ENCODE peak calls at places on chromosomes 6 and 20, in six cellular contexts. L, I, Y, B, F and S are unnamed samples. For H3K27me3 and H3K36me3, the result is how much of the 10 kb centered on the place peaks cover.

GRCh38 chr6:89995296-89995695 is 101.0 kb downstream of the GJA10 start:
- DNase-seq in L (no peak), I (no peak), Y (no peak), B (no peak), F (no peak), S (no peak)

GRCh38 chr20:16415079-16415478 is 158.2 kb downstream of the KIF16B start:
- DNase-seq in L (no peak), I (no peak), Y (no peak), B (peak), F (no peak), S (peak)

GRCh38 chr6:148667395-148667794 is 79.4 kb upstream of the UST start:
- DNase-seq in L (no peak), I (no peak), Y (no peak), B (no peak), F (no peak), S (no peak)

GRCh38 chr6:48630511-48630910 is 519.5 kb upstream of the PTCHD4 start:
- DNase-seq in L (no peak), I (no peak), Y (no peak), B (no peak), F (no peak), S (peak)

GRCh38 chr6:81743649-81744048 is 8.8 kb downstream of the TENT5A start:
- DNase-seq in L (no peak), I (no peak), Y (no peak), B (no peak), F (no peak), S (no peak)

GRCh38 chr6:158708239-158708638 is 58.4 kb downstream of the SYTL3 start:
- DNase-seq in L (peak), I (peak), Y (peak), B (no peak), F (no peak), S (no peak)

GRCh38 chr6:154521412-154521811 is 10.9 kb upstream of the CNKSR3 start:
- DNase-seq in L (no peak), I (no peak), Y (no peak), B (no peak), F (no peak), S (no peak)

GRCh38 chr6:52227495-52227894 is 16.8 kb downstream of the IL17F start:
- DNase-seq in L (no peak), I (no peak), Y (no peak), B (no peak), F (no peak), S (no peak)

GRCh38 chr20:62791301-62792181 is 4.7 kb upstream of the MRGBP start:
- DNase-seq in L (peak), I (peak), Y (peak), B (peak), F (no peak), S (peak)

GRCh38 chr20:5945963-5946362 is 4.4 kb downstream of the TRMT6 start:
- DNase-seq in L (no peak), I (no peak), Y (peak), B (peak), F (no peak), S (peak)

GRCh38 chr6:30763618-30764489 is 19.5 kb upstream of the IER3 start:
- DNase-seq in L (peak), I (no peak), Y (peak), B (no peak), F (no peak), S (no peak)

GRCh38 chr6:43968110-43968965 is 158.9 kb downstream of the MRPL14 start:
- DNase-seq in L (no peak), I (no peak), Y (no peak), B (no peak), F (no peak), S (no peak)

GRCh38 chr6:53627391-53628218 is 38.0 kb downstream of the KLHL31 start:
- DNase-seq in L (no peak), I (no peak), Y (no peak), B (no peak), F (no peak), S (peak)

GRCh38 chr6:90008908-90009501 is 114.7 kb downstream of the GJA10 start:
- DNase-seq in L (no peak), I (no peak), Y (peak), B (peak), F (peak), S (peak)

GRCh38 chr20:39146394-39146793 is 184.2 kb downstream of the DHX35 start:
- DNase-seq in L (no peak), I (no peak), Y (no peak), B (no peak), F (no peak), S (no peak)

GRCh38 chr20:45985573-45985972 is 13.6 kb upstream of the ZNF335 start:
- DNase-seq in L (no peak), I (no peak), Y (no peak), B (no peak), F (no peak), S (no peak)

GRCh38 chr6:1983850-1984249 is 261.6 kb downstream of the GMDS start:
- DNase-seq in L (no peak), I (no peak), Y (no peak), B (no peak), F (no peak), S (no peak)
- H3K27me3 ChIP-seq in L (under half), I (under half), Y (under half), B (under half), F (under half), S (under half)

GRCh38 chr6:1634081-1634480 is 24.4 kb downstream of the FOXC1 start:
- DNase-seq in L (no peak), I (no peak), Y (no peak), B (no peak), F (no peak), S (no peak)
- TF ChIP-seq CTCF in L (no peak), I (no peak), Y (no peak), B (no peak), F (no peak), S (no peak)

DNA sequence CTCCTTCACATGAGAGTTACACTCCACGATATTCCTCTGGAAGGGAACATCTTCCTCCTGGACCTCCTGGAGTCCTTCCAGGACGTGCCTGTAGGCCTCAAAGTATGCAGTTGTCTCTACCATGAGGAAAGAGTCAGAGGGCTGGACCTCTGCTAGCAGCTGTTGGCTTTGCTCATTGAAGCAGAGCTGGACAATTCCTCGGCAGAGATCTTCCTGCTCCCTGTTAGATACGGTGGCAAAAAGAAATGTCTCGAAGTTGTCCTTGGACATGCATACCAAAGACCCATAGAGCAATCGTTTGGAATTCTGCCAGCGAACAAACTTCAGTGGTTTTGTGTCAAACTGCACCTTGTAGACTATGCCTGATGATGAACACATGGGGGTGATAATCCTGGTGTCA is 7.7 kb downstream of the ZNFX1 start:
- DNase-seq in L (no peak), I (no peak), Y (no peak), B (no peak), F (no peak), S (no peak)
- H3K36me3 ChIP-seq in L (under half), I (half or more), Y (under half), B (half or more), F (half or more), S (under half)

GRCh38 chr6:24632573-24632972 is 13.4 kb downstream of the KIAA0319 start:
- DNase-seq in L (no peak), I (no peak), Y (no peak), B (no peak), F (no peak), S (no peak)
- H3K27me3 ChIP-seq in L (under half), I (under half), Y (under half), B (under half), F (under half), S (under half)

DNA sequence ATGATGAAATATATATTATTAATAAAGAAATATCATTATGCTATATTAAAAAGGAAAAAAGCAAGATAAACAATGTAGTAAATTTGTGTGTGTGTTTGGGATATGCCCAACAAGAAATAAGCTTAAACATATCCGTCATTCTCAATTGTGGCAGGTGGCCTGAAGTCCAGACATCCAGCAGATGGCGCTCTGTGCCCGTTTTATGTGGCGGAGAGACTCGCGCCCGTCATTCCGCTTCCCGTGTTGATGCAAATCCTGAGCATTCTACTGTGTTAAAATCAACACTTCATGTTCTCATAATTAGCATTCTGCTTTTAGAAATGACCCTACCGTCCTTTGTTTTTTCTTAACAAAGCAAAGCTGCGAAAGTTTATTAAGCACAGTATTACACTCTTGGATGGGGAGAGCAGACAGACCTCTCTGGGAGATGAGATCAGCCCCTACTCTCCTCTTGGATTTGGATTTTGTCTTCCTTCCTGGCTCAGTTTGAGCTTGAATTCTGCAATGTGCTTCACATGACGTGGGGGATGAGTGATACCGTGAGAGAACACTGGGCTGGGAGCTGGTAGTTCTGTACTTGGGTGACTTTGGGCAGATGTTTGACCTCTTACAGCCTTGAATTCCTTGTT is 125.8 kb downstream of the MCHR2 start:
- DNase-seq in L (peak), I (peak), Y (peak), B (peak), F (no peak), S (peak)
- TF ChIP-seq CTCF in L (peak), I (peak), Y (peak), B (peak), F (peak), S (peak)

GRCh38 chr6:7899046-7899888 is 11.3 kb downstream of the TXNDC5 start:
- DNase-seq in L (peak), I (no peak), Y (peak), B (peak), F (no peak), S (no peak)
- H3K36me3 ChIP-seq in L (under half), I (half or more), Y (half or more), B (half or more), F (half or more), S (under half)

GRCh38 chr20:61134286-61135035 is 117.6 kb upstream of the CDH4 start:
- DNase-seq in L (no peak), I (no peak), Y (no peak), B (no peak), F (no peak), S (no peak)

GRCh38 chr20:61135266-61135665 is 116.8 kb upstream of the CDH4 start:
- DNase-seq in L (no peak), I (no peak), Y (no peak), B (no peak), F (no peak), S (no peak)

GRCh38 chr20:61130156-61130555 is 121.9 kb upstream of the CDH4 start:
- DNase-seq in L (no peak), I (no peak), Y (no peak), B (no peak), F (no peak), S (no peak)

GRCh38 chr20:61128701-61129655 is 123.1 kb upstream of the CDH4 start:
- DNase-seq in L (no peak), I (no peak), Y (no peak), B (no peak), F (no peak), S (no peak)

DNA sequence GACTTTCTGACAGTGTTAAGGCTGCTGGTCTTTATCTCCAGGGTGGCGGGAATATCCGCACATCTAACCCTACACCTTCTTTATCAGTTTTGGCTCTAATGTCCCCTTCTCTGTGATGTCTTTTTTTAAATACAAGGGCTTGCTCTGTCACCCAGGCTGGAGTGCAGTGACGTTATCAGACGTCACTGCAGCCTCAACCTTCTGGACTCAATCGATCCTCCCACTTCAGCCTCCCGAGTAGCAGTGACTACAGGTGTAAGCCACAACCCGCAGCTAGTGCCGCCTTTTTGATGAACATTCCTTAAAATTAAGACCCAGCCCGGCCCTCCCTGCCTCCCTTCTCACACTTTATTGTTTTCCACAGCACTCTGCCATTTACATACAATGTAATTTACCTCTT is 120.1 kb upstream of the CDH4 start:
- DNase-seq in L (no peak), I (no peak), Y (no peak), B (no peak), F (no peak), S (no peak)
- H3K27me3 ChIP-seq in L (under half), I (half or more), Y (under half), B (under half), F (under half), S (under half)

DNA sequence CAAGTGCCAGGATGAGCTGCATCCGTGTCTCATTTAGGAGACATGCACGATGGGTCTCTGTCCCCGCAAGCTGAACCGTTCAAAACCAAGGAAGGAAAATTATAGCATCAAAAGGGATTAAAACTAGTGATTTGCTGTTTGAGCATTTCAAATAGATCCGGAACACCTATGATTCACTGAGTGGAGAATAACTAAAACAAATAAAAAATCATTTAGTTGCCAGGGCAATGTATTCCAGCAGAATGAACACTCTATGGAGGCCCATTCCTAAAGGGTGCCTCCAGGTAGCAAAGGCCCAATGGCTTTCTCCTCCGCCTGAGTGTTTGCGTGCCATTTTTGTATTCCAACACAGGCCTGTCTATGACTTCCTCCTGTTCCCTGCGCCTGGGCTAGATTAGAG is 354.8 kb downstream of the ZFAND3 start:
- DNase-seq in L (no peak), I (peak), Y (no peak), B (peak), F (no peak), S (no peak)
- TF ChIP-seq CTCF in L (no peak), I (no peak), Y (no peak), B (no peak), F (no peak), S (no peak)

GRCh38 chr20:49248301-49248700 is 29.1 kb downstream of the DDX27 start:
- DNase-seq in L (no peak), I (no peak), Y (no peak), B (no peak), F (no peak), S (no peak)
- H3K36me3 ChIP-seq in L (under half), I (half or more), Y (under half), B (half or more), F (half or more), S (under half)

DNA sequence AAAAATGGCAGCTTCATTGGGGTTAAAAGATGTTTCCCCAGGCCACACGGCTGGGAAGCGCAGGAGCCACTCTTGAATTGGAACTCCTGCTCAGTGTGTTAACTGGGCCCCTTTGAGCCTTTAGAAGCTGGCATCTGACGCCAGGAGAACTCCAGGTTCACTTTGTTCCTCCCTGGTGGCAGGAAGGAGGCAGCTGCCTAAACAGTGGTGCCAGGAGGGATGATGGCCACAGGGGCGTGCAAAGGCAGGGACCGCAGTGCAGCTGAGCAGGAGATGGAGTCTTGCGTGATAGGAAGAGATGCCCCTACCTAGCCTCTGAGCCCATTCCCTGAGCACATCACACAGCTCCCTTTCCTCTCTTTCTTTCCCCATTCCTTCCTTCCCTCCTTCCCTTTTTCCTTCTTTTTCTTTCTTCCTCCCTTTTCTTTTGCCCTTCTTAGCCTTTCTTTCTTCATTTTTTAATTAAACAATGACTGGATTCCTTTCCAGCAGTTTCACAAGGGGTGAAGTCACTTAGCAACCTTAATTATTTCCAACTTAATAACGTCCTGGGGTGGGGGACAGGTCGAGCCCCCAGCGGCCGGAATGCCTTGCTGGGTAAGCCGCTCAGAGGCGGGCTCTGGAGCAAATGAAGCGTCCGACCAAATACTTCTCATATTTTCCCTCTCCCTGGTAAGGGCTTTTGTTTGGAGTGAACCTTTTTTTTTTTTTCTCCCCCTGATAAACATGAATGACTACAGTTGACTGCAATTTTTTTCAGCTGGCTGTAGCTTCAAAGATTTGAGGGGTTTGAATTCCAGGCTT is 20.8 kb upstream of the BMP7 start:
- DNase-seq in L (peak), I (no peak), Y (no peak), B (no peak), F (no peak), S (no peak)
- H3K27me3 ChIP-seq in L (under half), I (half or more), Y (under half), B (half or more), F (under half), S (under half)